ENCODE peak calls at places on chromosomes 5 and 9, in six cellular contexts. B is neural progenitor cell, P is OCI-LY7, T is A549, Z is iris pigment epithelial cell, D is lung. I is an unnamed sample.

GRCh38 chr5:166625210-166625865 is 1666.1 kb upstream of the WWC1 start:
- DNase-seq in D (no peak), Z (peak), P (no peak), T (no peak), B (no peak), I (no peak)

GRCh38 chr9:110133608-110134214 is 74.2 kb downstream of the C9orf152 start:
- DNase-seq in B (no peak), D (no peak), Z (peak), P (no peak), T (peak), I (no peak)

GRCh38 chr9:128211551-128212281 is 8.5 kb downstream of the DNM1 start:
- DNase-seq in B (no peak), Z (no peak), D (no peak), T (peak), P (no peak), I (no peak)

GRCh38 chr5:4275232-4275631 is 679.6 kb downstream of the IRX1 start:
- DNase-seq in T (no peak), B (no peak), P (no peak), D (no peak), Z (no peak), I (peak)

GRCh38 chr5:128498844-128499455 is 39.1 kb downstream of the FBN2 start:
- DNase-seq in P (peak), D (no peak), T (peak), B (peak), Z (peak), I (peak)

GRCh38 chr9:95399261-95399660 is 81.8 kb upstream of the FANCC start:
- DNase-seq in D (no peak), Z (no peak), B (no peak), T (no peak), P (no peak), I (no peak)

GRCh38 chr9:96618209-96619108 is 1.2 kb downstream of the CDC14B start:
- DNase-seq in Z (peak), D (no peak), T (peak), B (peak), P (no peak), I (no peak)

GRCh38 chr9:38035873-38036272 is 33.2 kb downstream of the SHB start:
- DNase-seq in T (peak), P (no peak), Z (peak), D (no peak), B (no peak), I (no peak)

GRCh38 chr9:72141484-72141883 is 7.8 kb upstream of the GDA start:
- DNase-seq in T (no peak), Z (no peak), D (no peak), P (no peak), B (no peak), I (no peak)

GRCh38 chr9:114911167-114911821 is 19.1 kb downstream of the TNFSF8 start:
- DNase-seq in P (no peak), B (peak), Z (peak), T (peak), D (no peak), I (no peak)

GRCh38 chr5:61123145-61123544 is 39.1 kb downstream of the SMIM15 start:
- DNase-seq in D (no peak), P (no peak), B (no peak), T (no peak), Z (no peak), I (no peak)

GRCh38 chr5:137035480-137035878 is 463.6 kb downstream of the SPOCK1 start:
- DNase-seq in T (no peak), P (no peak), Z (no peak), D (no peak), B (no peak), I (no peak)